ENCODE peak calls at places on chromosomes 7 and 10, in ten cellular contexts. Q is body of pancreas, U is A549, S is esophagus squamous epithelium, X is heart left ventricle, K is right lobe of liver, M is suprapubic skin, R is endothelial cell of umbilical vein, E is tibial nerve, P is GM12891. A is an unnamed sample.

GRCh38 chr7:54980521-54980920 is 38.3 kb upstream of the EGFR start:
- DNase-seq in U (no peak), K (no peak), M (no peak), Q (no peak), E (no peak), P (no peak), X (no peak), R (no peak), S (no peak), A (no peak)

GRCh38 chr10:43731486-43731885 is 82.8 kb upstream of the ZNF32 start:
- DNase-seq in U (no peak), S (no peak), K (no peak), Q (no peak), X (no peak), E (no peak), R (no peak), M (no peak), P (no peak), A (no peak)

GRCh38 chr10:61173450-61173849 is 229.5 kb upstream of the RHOBTB1 start:
- DNase-seq in M (no peak), S (no peak), R (no peak), X (no peak), P (no peak), K (no peak), E (no peak), U (no peak), Q (no peak), A (no peak)

GRCh38 chr7:133512560-133512959 is 259.7 kb downstream of the EXOC4 start:
- DNase-seq in X (no peak), P (no peak), M (no peak), Q (no peak), E (no peak), R (no peak), U (no peak), S (no peak), K (no peak), A (peak; percentile 40)

GRCh38 chr7:151424799-151425198 is 15.0 kb upstream of the WDR86 start:
- DNase-seq in X (no peak), P (no peak), R (no peak), M (peak; percentile 15), E (no peak), K (no peak), Q (no peak), S (no peak), U (no peak), A (no peak)

GRCh38 chr10:103602028-103602851 is 108.7 kb downstream of the NEURL1 start:
- DNase-seq in Q (no peak), P (no peak), U (no peak), K (no peak), X (no peak), S (no peak), E (no peak), M (no peak), R (no peak), A (no peak)

GRCh38 chr7:134004829-134005505 is 122.2 kb upstream of the LRGUK start:
- DNase-seq in X (no peak), P (no peak), M (no peak), K (no peak), U (no peak), E (no peak), R (no peak), S (no peak), Q (no peak), A (no peak)

GRCh38 chr10:91694170-91694794 is 61.4 kb upstream of the PPP1R3C start:
- DNase-seq in R (peak; percentile 48), X (no peak), S (no peak), P (peak; percentile 27), E (no peak), U (peak; percentile 54), M (no peak), K (no peak), Q (peak; percentile 56), A (no peak)

GRCh38 chr7:100119701-100120517 is 475 bp downstream of the CNPY4 start:
- DNase-seq in E (peak; percentile 72), M (peak; percentile 88), U (peak; percentile 83), Q (peak; percentile 45), R (no peak), K (peak; percentile 67), S (no peak), P (peak; percentile 64), X (peak; percentile 71), A (peak; percentile 77)

GRCh38 chr10:105109164-105109563 is 468.1 kb downstream of the SORCS3 start:
- DNase-seq in P (no peak), K (no peak), Q (no peak), S (no peak), X (no peak), M (no peak), R (no peak), E (no peak), U (no peak), A (no peak)

GRCh38 chr10:118737594-118738302 is 17.0 kb downstream of the CACUL1 start:
- DNase-seq in M (no peak), X (no peak), S (no peak), U (no peak), E (no peak), P (no peak), K (no peak), R (no peak), Q (no peak), A (no peak)

GRCh38 chr10:4310153-4310552 is 515.9 kb upstream of the AKR1E2 start:
- DNase-seq in M (no peak), E (no peak), U (no peak), R (no peak), X (no peak), P (no peak), K (no peak), Q (no peak), S (no peak), A (no peak)

GRCh38 chr7:73521636-73522080 is 435 bp downstream of the BAZ1B start:
- DNase-seq in R (no peak), K (peak; percentile 80), Q (no peak), U (peak; percentile 64), S (no peak), P (peak; percentile 51), E (no peak), X (no peak), M (no peak), A (peak; percentile 51)

GRCh38 chr7:70698219-70698832 is 433.6 kb upstream of the GALNT17 start:
- DNase-seq in K (no peak), P (no peak), E (peak; percentile 57), Q (peak; percentile 58), S (no peak), X (peak; percentile 23), M (no peak), R (peak; percentile 35), U (peak; percentile 56), A (no peak)

GRCh38 chr7:69599211-69599878 is 1.1 kb downstream of the AUTS2 start:
- DNase-seq in E (no peak), P (no peak), Q (no peak), R (no peak), K (no peak), S (no peak), U (peak; percentile 20), X (peak; percentile 12), M (peak; percentile 70), A (peak; percentile 50)

GRCh38 chr10:124045794-124046355 is 47.5 kb downstream of the CHST15 start:
- DNase-seq in Q (no peak), M (no peak), K (no peak), P (no peak), U (no peak), X (no peak), E (no peak), R (no peak), S (no peak), A (no peak)

GRCh38 chr10:110498087-110498981 is 627 bp downstream of the DUSP5 start:
- DNase-seq in X (peak; percentile 51), M (peak; percentile 78), K (peak; percentile 71), E (no peak), S (no peak), U (no peak), P (no peak), Q (peak; percentile 52), R (peak; percentile 57), A (no peak)

GRCh38 chr10:133379801-133380666 is 972 bp downstream of the PAOX start:
- DNase-seq in U (no peak), K (no peak), M (no peak), E (no peak), Q (no peak), R (no peak), P (no peak), X (no peak), S (no peak), A (no peak)
- TF ChIP-seq POLR2A in U (no peak), K (no peak), M (no peak), E (no peak), Q (no peak), R (no peak), P (no peak), X (no peak), S (no peak), A (no peak)

GRCh38 chr10:131086094-131086493 is 225.4 kb downstream of the TCERG1L start:
- DNase-seq in R (no peak), M (no peak), P (no peak), K (no peak), S (no peak), Q (no peak), E (no peak), U (no peak), X (no peak), A (no peak)
- TF ChIP-seq POLR2A in R (no peak), M (no peak), P (no peak), K (no peak), S (no peak), Q (no peak), E (no peak), U (no peak), X (no peak), A (no peak)

DNA sequence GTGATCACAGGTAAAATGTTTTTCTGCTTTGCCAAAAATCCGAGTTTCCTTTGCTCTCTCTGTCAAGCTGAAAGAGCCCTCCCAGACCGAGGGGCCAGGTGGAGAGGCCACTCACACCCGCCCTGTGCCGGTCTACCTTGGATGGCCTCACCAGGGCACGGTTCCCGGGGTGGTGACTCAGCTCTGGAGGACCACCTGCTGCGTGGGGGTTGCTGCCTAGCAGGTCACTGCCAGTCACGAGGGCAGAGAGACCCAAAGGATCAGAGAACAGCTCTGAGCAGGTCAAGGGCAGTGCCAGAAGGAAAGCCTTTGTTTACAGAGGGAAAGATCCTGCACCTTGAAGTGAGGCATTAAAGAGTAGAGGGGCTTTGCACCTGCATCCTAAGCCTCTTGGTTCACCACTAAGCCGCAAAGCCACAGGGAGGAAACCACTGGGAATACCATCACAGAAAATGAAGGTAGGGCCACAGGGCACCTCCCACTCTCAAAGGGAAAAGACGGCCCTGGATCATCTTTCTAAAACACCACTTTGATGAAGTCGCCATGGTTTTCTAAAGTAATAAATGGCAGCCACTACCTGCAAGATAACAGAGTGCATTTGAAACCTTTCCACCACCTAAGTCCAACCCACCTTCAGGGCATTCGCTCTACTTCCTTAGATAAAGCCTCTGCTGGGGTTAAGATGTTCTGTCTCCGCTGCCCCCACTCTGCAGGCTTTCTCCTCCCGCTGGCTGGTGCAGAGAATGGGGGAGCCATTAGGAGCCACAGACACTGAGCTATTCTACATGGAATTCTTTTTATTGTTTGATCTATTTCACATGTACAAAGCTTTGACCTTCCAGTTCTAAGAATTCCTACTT is 160.4 kb upstream of the KLF14 start:
- DNase-seq in M (peak; percentile 84), E (peak; percentile 66), S (no peak), U (peak; percentile 80), X (peak; percentile 73), P (no peak), R (peak; percentile 54), K (peak; percentile 92), Q (peak; percentile 80), A (peak; percentile 47)
- TF ChIP-seq POLR2A in M (no peak), E (no peak), S (no peak), U (no peak), X (no peak), P (no peak), R (no peak), K (no peak), Q (no peak), A (no peak)

GRCh38 chr10:75772153-75772887 is 340.9 kb downstream of the LRMDA start:
- DNase-seq in X (no peak), S (no peak), K (no peak), E (no peak), R (no peak), P (no peak), M (no peak), U (no peak), Q (peak; percentile 40), A (no peak)
- TF ChIP-seq POLR2A in X (no peak), S (no peak), K (no peak), E (no peak), R (no peak), P (no peak), M (no peak), U (no peak), Q (no peak), A (no peak)

A was measured in H54.